ENCODE peak calls at places on chromosomes 12 and 14, in nine cellular contexts. U, D, G, E, R, H, Q, S and F are unnamed samples.

GRCh38 chr12:120468271-120468845 is 1.2 kb downstream of the SRSF9 start:
- DNase-seq in U (no peak), D (peak), G (peak), E (peak), R (peak), H (peak), Q (peak), S (peak), F (peak)

GRCh38 chr14:62133776-62134175 is 371.6 kb downstream of the SNAPC1 start:
- DNase-seq in U (no peak), D (no peak), G (no peak), E (no peak), R (no peak), H (no peak), Q (no peak), S (no peak), F (no peak)

GRCh38 chr12:99680276-99680675 is 32.7 kb downstream of the GARIN6 start:
- DNase-seq in U (no peak), D (no peak), G (no peak), E (no peak), R (no peak), H (no peak), Q (no peak), S (no peak), F (no peak)

GRCh38 chr14:75280831-75281690 is 2.4 kb downstream of the FOS start:
- DNase-seq in U (no peak), D (peak), G (peak), E (no peak), R (no peak), H (no peak), Q (no peak), S (no peak), F (no peak)

GRCh38 chr12:20376984-20377383 is 8.6 kb downstream of the PDE3A start:
- DNase-seq in U (peak), D (no peak), G (peak), E (no peak), R (no peak), H (no peak), Q (no peak), S (no peak), F (no peak)

GRCh38 chr14:74913986-74914573 is 9.0 kb downstream of the RPS6KL1 start:
- DNase-seq in U (peak), D (peak), G (peak), E (peak), R (peak), H (peak), Q (no peak), S (peak), F (peak)

GRCh38 chr14:88179725-88180124 is 143.3 kb downstream of the KCNK10 start:
- DNase-seq in U (no peak), D (no peak), G (no peak), E (no peak), R (no peak), H (no peak), Q (no peak), S (no peak), F (no peak)

GRCh38 chr14:68783408-68784297 is 9.2 kb downstream of the ZFP36L1 start:
- DNase-seq in U (no peak), D (peak), G (no peak), E (no peak), R (no peak), H (no peak), Q (no peak), S (no peak), F (no peak)

GRCh38 chr12:40222247-40222646 is 2.5 kb upstream of the LRRK2 start:
- DNase-seq in U (no peak), D (no peak), G (no peak), E (no peak), R (no peak), H (no peak), Q (no peak), S (no peak), F (no peak)

GRCh38 chr14:50882932-50883826 is 11.3 kb downstream of the ABHD12B start:
- DNase-seq in U (no peak), D (no peak), G (peak), E (no peak), R (no peak), H (no peak), Q (no peak), S (no peak), F (peak)

GRCh38 chr12:68225576-68226476 is at the start of gene IL26:
- DNase-seq in U (no peak), D (no peak), G (no peak), E (no peak), R (no peak), H (no peak), Q (no peak), S (no peak), F (no peak)

GRCh38 chr14:93832665-93833064 is 44.4 kb upstream of the PRIMA1 start:
- DNase-seq in U (no peak), D (no peak), G (no peak), E (no peak), R (no peak), H (no peak), Q (no peak), S (no peak), F (no peak)

GRCh38 chr14:100824156-100824555 is 1.8 kb upstream of the MEG3 start:
- DNase-seq in U (no peak), D (no peak), G (no peak), E (no peak), R (peak), H (peak), Q (no peak), S (peak), F (no peak)

GRCh38 chr12:67472551-67472950 is 176.0 kb upstream of the DYRK2 start:
- DNase-seq in U (no peak), D (no peak), G (no peak), E (no peak), R (no peak), H (no peak), Q (no peak), S (no peak), F (no peak)

GRCh38 chr12:6827437-6827894 is 741 bp upstream of the P3H3 start:
- DNase-seq in U (peak), D (peak), G (peak), E (peak), R (peak), H (peak), Q (peak), S (peak), F (peak)

GRCh38 chr14:85333313-85333712 is 196.6 kb upstream of the FLRT2 start:
- DNase-seq in U (no peak), D (no peak), G (no peak), E (no peak), R (no peak), H (no peak), Q (no peak), S (no peak), F (peak)

GRCh38 chr14:103408491-103409155 is 23.4 kb downstream of the MARK3 start:
- DNase-seq in U (no peak), D (no peak), G (no peak), E (no peak), R (no peak), H (no peak), Q (no peak), S (no peak), F (no peak)

GRCh38 chr12:7934560-7935463 is 1.2 kb downstream of the SLC2A3 start:
- DNase-seq in U (no peak), D (no peak), G (no peak), E (peak), R (no peak), H (no peak), Q (no peak), S (peak), F (peak)

GRCh38 chr14:96894966-96895365 is 97.8 kb downstream of the VRK1 start:
- DNase-seq in U (no peak), D (no peak), G (no peak), E (no peak), R (no peak), H (no peak), Q (no peak), S (no peak), F (no peak)

GRCh38 chr14:101867854-101868253 is 96.5 kb upstream of the DYNC1H1 start:
- DNase-seq in U (no peak), D (no peak), G (no peak), E (no peak), R (no peak), H (no peak), Q (no peak), S (no peak), F (no peak)

GRCh38 chr14:99685061-99685995 is 1.2 kb downstream of the CYP46A1 start:
- DNase-seq in U (no peak), D (peak), G (no peak), E (no peak), R (no peak), H (no peak), Q (no peak), S (no peak), F (no peak)

GRCh38 chr12:122813310-122813713 is 21.9 kb upstream of the HIP1R start:
- DNase-seq in U (no peak), D (no peak), G (no peak), E (no peak), R (peak), H (no peak), Q (no peak), S (no peak), F (no peak)

GRCh38 chr14:104150201-104151027 is 12.0 kb downstream of the KIF26A start:
- DNase-seq in U (no peak), D (no peak), G (no peak), E (peak), R (no peak), H (peak), Q (no peak), S (peak), F (no peak)

GRCh38 chr12:14810953-14811483 is 3.0 kb downstream of the SMCO3 start:
- DNase-seq in U (no peak), D (no peak), G (peak), E (no peak), R (no peak), H (peak), Q (no peak), S (no peak), F (no peak)

GRCh38 chr12:115094163-115094816 is 410.3 kb upstream of the TBX3 start:
- DNase-seq in U (no peak), D (no peak), G (no peak), E (no peak), R (no peak), H (no peak), Q (no peak), S (no peak), F (no peak)

GRCh38 chr12:53060064-53060720 is 10.3 kb downstream of the TNS2 start:
- DNase-seq in U (no peak), D (peak), G (no peak), E (no peak), R (no peak), H (no peak), Q (peak), S (no peak), F (no peak)

GRCh38 chr12:53060721-53061276 is 10.9 kb downstream of the TNS2 start:
- DNase-seq in U (no peak), D (peak), G (no peak), E (no peak), R (no peak), H (no peak), Q (peak), S (no peak), F (no peak)

GRCh38 chr12:53062011-53062961 is 12.4 kb downstream of the TNS2 start:
- DNase-seq in U (no peak), D (peak), G (no peak), E (no peak), R (no peak), H (no peak), Q (no peak), S (no peak), F (no peak)

GRCh38 chr12:53062977-53063707 is 13.3 kb downstream of the TNS2 start:
- DNase-seq in U (no peak), D (no peak), G (no peak), E (no peak), R (no peak), H (peak), Q (no peak), S (no peak), F (no peak)

DNA sequence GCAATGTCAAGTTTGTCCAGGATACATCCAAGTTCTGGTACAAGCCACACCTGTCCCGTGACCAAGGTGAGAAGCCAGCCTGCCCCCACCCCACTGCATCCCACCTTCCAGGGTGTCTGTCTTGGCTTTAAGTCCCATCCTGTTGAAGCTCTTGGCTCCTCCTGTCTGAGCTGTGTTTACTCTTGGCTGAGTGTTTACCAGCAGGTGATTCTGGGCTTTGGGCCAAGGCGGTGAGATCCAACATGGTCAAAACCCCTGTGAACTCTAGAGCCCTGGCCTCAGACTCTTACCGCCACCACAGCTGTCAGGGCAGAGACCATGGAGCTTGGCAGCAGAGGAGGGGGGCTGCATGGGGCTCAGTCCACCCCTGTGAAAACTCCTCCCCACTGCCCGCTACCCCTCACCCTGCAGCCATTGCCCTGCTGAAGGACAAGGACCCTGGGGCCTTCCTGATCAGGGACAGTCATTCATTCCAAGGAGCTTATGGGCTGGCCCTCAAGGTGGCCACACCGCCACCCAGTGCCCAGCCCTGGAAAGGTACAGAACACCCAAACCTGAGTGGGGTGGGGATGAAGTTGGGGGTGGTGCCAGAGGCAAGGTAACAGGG is 11.6 kb downstream of the TNS2 start:
- DNase-seq in U (peak), D (peak), G (peak), E (no peak), R (no peak), H (peak), Q (peak), S (no peak), F (no peak)
- TF ChIP-seq CTCF in U (no peak), D (no peak), G (no peak), E (no peak), R (no peak), H (no peak), Q (peak), S (no peak), F (peak)

GRCh38 chr14:89773151-89773550 is 181.4 kb downstream of the EFCAB11 start:
- DNase-seq in U (no peak), D (no peak), G (no peak), E (no peak), R (peak), H (no peak), Q (no peak), S (no peak), F (no peak)

GRCh38 chr14:89767861-89768268 is 186.7 kb downstream of the EFCAB11 start:
- DNase-seq in U (peak), D (no peak), G (peak), E (peak), R (peak), H (peak), Q (no peak), S (peak), F (peak)

GRCh38 chr14:89771251-89771650 is 183.3 kb downstream of the EFCAB11 start:
- DNase-seq in U (no peak), D (no peak), G (no peak), E (no peak), R (no peak), H (no peak), Q (no peak), S (no peak), F (no peak)

GRCh38 chr14:89775161-89775560 is 179.4 kb downstream of the EFCAB11 start:
- DNase-seq in U (no peak), D (no peak), G (no peak), E (no peak), R (no peak), H (no peak), Q (no peak), S (no peak), F (no peak)

DNA sequence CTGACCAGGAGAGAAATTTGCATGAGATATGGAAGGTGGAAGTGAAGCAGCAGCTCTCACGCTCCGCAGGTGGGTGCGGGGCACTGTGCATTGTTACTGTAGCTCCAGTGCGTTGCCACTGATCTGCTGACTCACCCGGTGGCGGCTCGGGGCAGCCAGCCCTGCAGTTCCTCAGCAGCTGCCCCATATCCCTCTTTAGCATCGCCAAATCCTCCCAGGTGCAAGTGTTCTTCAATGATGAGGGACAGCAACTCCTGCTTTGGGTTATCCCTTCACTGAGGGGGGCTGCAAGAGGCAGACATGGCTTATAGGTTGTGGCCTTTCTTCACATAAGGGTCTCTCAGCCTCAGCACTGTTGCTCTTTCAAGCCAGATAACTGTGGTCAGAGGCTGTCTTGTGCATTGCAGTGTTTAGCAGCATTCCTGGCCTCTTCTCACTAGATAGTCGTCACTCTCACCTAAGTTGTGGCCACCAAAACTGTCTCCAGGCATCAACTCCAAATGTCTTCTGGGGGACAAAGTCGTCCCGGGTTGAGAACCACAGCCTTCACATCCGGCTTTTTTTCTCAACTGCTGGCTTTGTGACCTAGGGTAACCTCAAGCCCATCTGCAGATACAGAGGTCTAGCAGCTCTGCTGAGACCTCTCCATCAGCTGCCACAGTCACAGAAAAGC is 180.8 kb downstream of the EFCAB11 start:
- DNase-seq in U (no peak), D (no peak), G (peak), E (peak), R (peak), H (peak), Q (peak), S (peak), F (peak)
- TF ChIP-seq CTCF in U (no peak), D (no peak), G (no peak), E (no peak), R (no peak), H (no peak), Q (no peak), S (no peak), F (no peak)

DNA sequence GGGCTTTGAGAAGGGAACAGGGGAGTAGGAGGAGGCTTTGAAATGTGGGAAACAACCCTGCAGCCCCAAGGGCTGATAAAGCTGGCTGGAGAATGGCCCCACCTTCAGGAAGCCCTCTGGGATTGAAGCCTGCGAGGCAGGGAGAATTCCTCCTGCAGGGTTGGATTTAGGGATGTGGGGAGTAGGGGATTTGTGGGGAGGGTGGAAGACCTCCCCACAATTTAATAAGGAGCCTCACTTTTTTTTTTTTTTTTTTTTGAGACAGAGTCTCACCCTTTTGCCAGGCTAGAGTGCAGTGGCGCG is 88.8 kb upstream of the NCOR2 start:
- DNase-seq in U (no peak), D (no peak), G (no peak), E (no peak), R (no peak), H (no peak), Q (no peak), S (no peak), F (no peak)
- TF ChIP-seq CTCF in U (no peak), D (no peak), G (no peak), E (no peak), R (no peak), H (no peak), Q (no peak), S (no peak), F (no peak)

GRCh38 chr12:1656894-1657293 is 27.9 kb downstream of the WNT5B start:
- DNase-seq in U (no peak), D (no peak), G (no peak), E (no peak), R (no peak), H (no peak), Q (no peak), S (no peak), F (no peak)
- TF ChIP-seq CTCF in U (no peak), D (no peak), G (no peak), E (no peak), R (no peak), H (no peak), Q (no peak), S (no peak), F (no peak)

GRCh38 chr14:67633451-67634154 is 13.9 kb downstream of the ARG2 start:
- DNase-seq in U (no peak), D (no peak), G (no peak), E (no peak), R (no peak), H (no peak), Q (no peak), S (no peak), F (no peak)
- TF ChIP-seq CTCF in U (no peak), D (no peak), G (no peak), E (no peak), R (no peak), H (no peak), Q (no peak), S (no peak), F (no peak)

GRCh38 chr12:49791156-49791555 is 37.1 kb downstream of the NCKAP5L start:
- DNase-seq in U (no peak), D (no peak), G (no peak), E (no peak), R (no peak), H (no peak), Q (no peak), S (no peak), F (no peak)

GRCh38 chr12:49787672-49788071 is 40.5 kb downstream of the NCKAP5L start:
- DNase-seq in U (no peak), D (no peak), G (no peak), E (no peak), R (no peak), H (no peak), Q (no peak), S (no peak), F (no peak)

GRCh38 chr12:49790741-49791140 is 37.5 kb downstream of the NCKAP5L start:
- DNase-seq in U (no peak), D (no peak), G (no peak), E (no peak), R (no peak), H (no peak), Q (no peak), S (no peak), F (no peak)

GRCh38 chr12:49791700-49792099 is 36.5 kb downstream of the NCKAP5L start:
- DNase-seq in U (no peak), D (no peak), G (no peak), E (no peak), R (no peak), H (no peak), Q (no peak), S (no peak), F (no peak)

GRCh38 chr12:49789992-49790391 is 38.2 kb downstream of the NCKAP5L start:
- DNase-seq in U (no peak), D (no peak), G (no peak), E (no peak), R (no peak), H (peak), Q (no peak), S (no peak), F (no peak)
- TF ChIP-seq CTCF in U (no peak), D (no peak), G (no peak), E (no peak), R (no peak), H (no peak), Q (no peak), S (no peak), F (no peak)

GRCh38 chr14:71511152-71511551 is 421.1 kb upstream of the RGS6 start:
- DNase-seq in U (no peak), D (no peak), G (no peak), E (no peak), R (no peak), H (no peak), Q (no peak), S (no peak), F (no peak)
- TF ChIP-seq CTCF in U (no peak), D (no peak), G (no peak), E (no peak), R (no peak), H (no peak), Q (no peak), S (no peak), F (no peak)

DNA sequence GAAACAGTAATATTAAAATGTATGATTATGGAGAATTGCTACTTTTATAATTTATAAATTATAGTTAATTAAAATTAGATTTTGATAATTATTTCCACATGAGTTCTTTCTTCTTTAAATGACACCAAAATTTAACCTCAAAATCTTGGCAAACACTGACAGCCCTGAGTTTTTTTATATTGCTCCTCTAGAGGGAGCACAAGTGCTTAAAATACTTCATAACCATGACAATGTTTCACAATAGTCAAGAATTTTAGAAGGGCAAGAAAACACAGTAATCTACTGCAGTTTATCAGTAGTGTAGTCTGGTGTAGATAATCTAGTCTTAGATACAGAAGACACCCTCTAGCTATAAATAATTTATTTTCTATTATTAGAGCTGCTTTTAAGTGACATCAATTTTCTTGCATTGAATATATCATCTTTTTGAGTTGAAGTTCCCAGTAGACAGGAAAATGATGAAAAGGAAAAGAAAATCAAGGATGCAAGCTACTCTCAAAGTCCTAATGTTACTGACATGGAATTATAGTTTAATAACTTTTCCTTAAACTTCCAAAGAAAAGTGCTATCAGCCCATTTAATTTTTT is 14.3 kb upstream of the PTGER2 start:
- DNase-seq in U (peak), D (no peak), G (no peak), E (no peak), R (peak), H (no peak), Q (no peak), S (no peak), F (no peak)
- TF ChIP-seq CTCF in U (peak), D (peak), G (peak), E (peak), R (peak), H (no peak), Q (peak), S (peak), F (peak)